ENCODE peak calls at places on chromosomes 1 and 21, in eight cellular contexts. F is astrocyte, N is A549, H is upper lobe of left lung, C is ovary, X is small intestine, Y is aorta, E is lung. U is an unnamed sample.

GRCh38 chr1:173122344-173122880 is 71.7 kb upstream of the TNFSF18 start:
- DNase-seq in Y (no peak), N (no peak), F (no peak), X (peak; percentile 20), C (no peak), E (no peak), H (no peak), U (no peak)

GRCh38 chr1:60041783-60042182 is 31.8 kb downstream of the C1orf87 start:
- DNase-seq in N (no peak), F (no peak), C (no peak), H (no peak), Y (no peak), E (no peak), X (no peak), U (no peak)

GRCh38 chr1:183926978-183927377 is 110.5 kb downstream of the COLGALT2 start:
- DNase-seq in F (peak; percentile 73), Y (no peak), X (peak; percentile 57), C (no peak), H (no peak), N (no peak), E (no peak), U (no peak)

GRCh38 chr1:222955964-222956363 is 141.1 kb downstream of the DISP1 start:
- DNase-seq in H (no peak), F (no peak), N (no peak), E (no peak), Y (no peak), C (no peak), X (no peak), U (no peak)

GRCh38 chr1:64320470-64320869 is 117.0 kb downstream of the UBE2U start:
- DNase-seq in Y (no peak), E (no peak), H (peak; percentile 44), N (peak; percentile 10), C (no peak), F (no peak), X (no peak), U (no peak)

GRCh38 chr1:230153655-230154296 is 86.7 kb downstream of the GALNT2 start:
- DNase-seq in F (peak; percentile 72), N (no peak), E (no peak), Y (no peak), H (peak; percentile 73), C (no peak), X (no peak), U (no peak)

GRCh38 chr1:173420330-173420806 is 56.8 kb upstream of the PRDX6 start:
- DNase-seq in Y (no peak), N (peak; percentile 81), H (peak; percentile 75), C (peak; percentile 49), X (peak; percentile 73), F (peak; percentile 50), E (peak; percentile 64), U (peak; percentile 37)

GRCh38 chr21:44849616-44850130 is 23.8 kb downstream of the PTTG1IP start:
- DNase-seq in X (peak; percentile 94), N (no peak), Y (no peak), E (no peak), H (no peak), F (no peak), C (peak; percentile 14), U (no peak)

GRCh38 chr1:88180449-88181108 is 503.5 kb upstream of the PKN2 start:
- DNase-seq in F (peak; percentile 61), E (peak; percentile 67), N (peak; percentile 72), H (peak; percentile 59), X (peak; percentile 94), Y (peak; percentile 77), C (peak; percentile 71), U (peak; percentile 74)

GRCh38 chr1:23664837-23665795 is 26.5 kb upstream of the RPL11 start:
- DNase-seq in X (no peak), Y (no peak), H (no peak), C (no peak), N (peak; percentile 31), E (no peak), F (no peak), U (no peak)

GRCh38 chr1:206831605-206832004 is 33.8 kb upstream of the IL20 start:
- DNase-seq in E (no peak), H (no peak), F (no peak), N (no peak), C (no peak), X (no peak), Y (no peak), U (no peak)

GRCh38 chr1:159924025-159924790 is 1.1 kb downstream of the TAGLN2 start:
- DNase-seq in H (peak; percentile 97), Y (peak; percentile 98), N (peak; percentile 92), F (peak; percentile 81), X (peak; percentile 72), E (peak; percentile 91), C (peak; percentile 94), U (peak; percentile 92)

GRCh38 chr1:190583862-190584261 is 106.2 kb upstream of the BRINP3 start:
- DNase-seq in E (no peak), Y (no peak), X (no peak), F (no peak), C (no peak), H (no peak), N (no peak), U (no peak)

GRCh38 chr1:201710632-201711031 is 118.3 kb upstream of the IPO9 start:
- DNase-seq in X (no peak), Y (no peak), H (no peak), F (no peak), N (no peak), C (no peak), E (no peak), U (no peak)

GRCh38 chr1:59422921-59423575 is 126.2 kb downstream of the FGGY start:
- DNase-seq in H (peak; percentile 94), N (no peak), Y (peak; percentile 81), X (peak; percentile 20), F (peak; percentile 11), C (no peak), E (peak; percentile 80), U (peak; percentile 66)

GRCh38 chr1:244896550-244896949 is 32.2 kb upstream of the HNRNPU start:
- DNase-seq in E (no peak), N (peak; percentile 59), C (no peak), F (peak; percentile 75), Y (no peak), H (no peak), X (peak; percentile 10), U (no peak)

GRCh38 chr21:43832158-43832550 is 32.9 kb upstream of the AGPAT3 start:
- DNase-seq in H (no peak), N (no peak), C (no peak), X (no peak), E (no peak), Y (no peak), F (no peak), U (no peak)
- H3K4me1 ChIP-seq in H (peaks cover 15% of the 10 kb centered on the region), N (no peaks in the 10 kb centered on the region), C (no peaks in the 10 kb centered on the region), X (no peaks in the 10 kb centered on the region), E (peaks cover 2% of the 10 kb centered on the region), Y (no peaks in the 10 kb centered on the region), F (no peaks in the 10 kb centered on the region), U (no peaks in the 10 kb centered on the region)

GRCh38 chr1:55586771-55587170 is 371.6 kb upstream of the USP24 start:
- DNase-seq in E (no peak), C (no peak), X (no peak), F (no peak), N (no peak), Y (no peak), H (no peak), U (no peak)

GRCh38 chr1:55585402-55585792 is 370.2 kb upstream of the USP24 start:
- DNase-seq in C (no peak), Y (no peak), N (no peak), X (no peak), H (no peak), E (no peak), F (no peak), U (no peak)

GRCh38 chr1:55588300-55588699 is 373.1 kb upstream of the USP24 start:
- DNase-seq in E (no peak), F (no peak), Y (no peak), X (no peak), C (no peak), H (no peak), N (no peak), U (no peak)

GRCh38 chr1:55582078-55582477 is 366.9 kb upstream of the USP24 start:
- DNase-seq in F (no peak), E (no peak), Y (no peak), X (no peak), N (no peak), H (no peak), C (no peak), U (no peak)

GRCh38 chr1:55584521-55585401 is 369.6 kb upstream of the USP24 start:
- DNase-seq in N (peak; percentile 18), F (peak; percentile 55), E (no peak), H (no peak), X (no peak), C (peak; percentile 46), Y (no peak), U (no peak)
- H3K4me1 ChIP-seq in N (peaks cover 24% of the 10 kb centered on the region), F (peaks cover 19% of the 10 kb centered on the region), E (no peaks in the 10 kb centered on the region), H (no peaks in the 10 kb centered on the region), X (no peaks in the 10 kb centered on the region), C (peaks cover 4% of the 10 kb centered on the region), Y (peaks cover 12% of the 10 kb centered on the region), U (no peaks in the 10 kb centered on the region)

GRCh38 chr1:153916297-153916696 is 6.5 kb downstream of the GATAD2B start:
- DNase-seq in N (no peak), X (no peak), C (no peak), E (no peak), H (no peak), F (no peak), Y (no peak), U (no peak)
- H3K4me1 ChIP-seq in N (peaks cover 17% of the 10 kb centered on the region), X (peaks cover 6% of the 10 kb centered on the region), C (peaks cover 4% of the 10 kb centered on the region), E (peaks cover 4% of the 10 kb centered on the region), H (peaks cover 19% of the 10 kb centered on the region), F (peaks cover 17% of the 10 kb centered on the region), Y (peaks cover 4% of the 10 kb centered on the region), U (peaks cover 10% of the 10 kb centered on the region)

DNA sequence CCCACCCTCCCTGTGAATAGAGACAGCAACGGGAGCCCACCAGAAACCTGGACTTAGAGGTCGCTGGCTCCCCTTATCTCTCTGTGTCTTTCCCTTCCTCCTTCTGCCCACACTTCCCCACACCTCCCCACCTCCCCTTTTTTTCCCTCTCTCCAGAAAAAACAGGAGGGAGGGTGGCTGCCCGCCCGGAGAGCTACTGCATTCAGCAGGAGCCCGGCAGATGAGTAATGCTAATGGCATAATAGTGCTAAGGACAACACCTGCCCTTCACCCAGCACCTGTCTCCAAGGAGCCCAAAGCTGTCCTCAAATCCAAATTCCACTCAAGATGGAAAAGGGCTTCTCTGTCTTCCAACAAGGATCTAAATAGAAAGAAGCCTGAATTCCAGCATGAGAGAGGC is 11.4 kb upstream of the PRELP start:
- DNase-seq in X (no peak), F (peak; percentile 38), H (no peak), C (peak; percentile 69), E (no peak), N (no peak), Y (peak; percentile 88), U (no peak)
- H3K4me1 ChIP-seq in X (no peaks in the 10 kb centered on the region), F (peaks cover 13% of the 10 kb centered on the region), H (peaks cover 11% of the 10 kb centered on the region), C (peaks cover 44% of the 10 kb centered on the region), E (peaks cover 5% of the 10 kb centered on the region), N (peaks cover 6% of the 10 kb centered on the region), Y (peaks cover 9% of the 10 kb centered on the region), U (no peaks in the 10 kb centered on the region)

GRCh38 chr1:9302745-9303524 is 10.2 kb downstream of the SPSB1 start:
- DNase-seq in C (no peak), F (peak; percentile 98), H (peak; percentile 85), N (peak; percentile 79), Y (no peak), E (peak; percentile 76), X (peak; percentile 60), U (no peak)
- H3K4me1 ChIP-seq in C (peaks cover 19% of the 10 kb centered on the region), F (peaks cover 36% of the 10 kb centered on the region), H (peaks cover 41% of the 10 kb centered on the region), N (peaks cover 78% of the 10 kb centered on the region), Y (peaks cover 17% of the 10 kb centered on the region), E (peaks cover 43% of the 10 kb centered on the region), X (peaks cover 19% of the 10 kb centered on the region), U (peaks cover 24% of the 10 kb centered on the region)

U was measured in pancreas.